ENCODE peak calls at places on chromosomes 7 and 10, in seven cellular contexts. D, M, Y, I, E, J and S are unnamed samples. For H3K4me1, the result is how much of the 10 kb centered on the place peaks cover.

GRCh38 chr10:8431511-8431910 is 377.0 kb downstream of the GATA3 start:
- DNase-seq in D (no peak), M (no peak), Y (no peak), I (no peak), E (peak), J (no peak), S (no peak)

GRCh38 chr7:133957860-133958259 is 169.3 kb upstream of the LRGUK start:
- DNase-seq in D (no peak), M (no peak), Y (no peak), I (no peak), E (no peak), J (no peak), S (no peak)

GRCh38 chr7:37694208-37695080 is 10.9 kb downstream of the GPR141 start:
- DNase-seq in D (peak), M (peak), Y (no peak), I (no peak), E (no peak), J (no peak), S (no peak)

GRCh38 chr7:92425311-92425947 is 21.9 kb upstream of the GATAD1 start:
- DNase-seq in D (no peak), M (peak), Y (peak), I (no peak), E (no peak), J (no peak), S (peak)

GRCh38 chr7:12418452-12418851 is 14.8 kb upstream of the VWDE start:
- DNase-seq in D (no peak), M (no peak), Y (no peak), I (no peak), E (no peak), J (no peak), S (no peak)

GRCh38 chr10:124332426-124332825 is 86.3 kb downstream of the OAT start:
- DNase-seq in D (no peak), M (no peak), Y (no peak), I (no peak), E (peak), J (no peak), S (no peak)

GRCh38 chr10:125153693-125154490 is 6.5 kb downstream of the CTBP2 start:
- DNase-seq in D (no peak), M (no peak), Y (no peak), I (no peak), E (peak), J (no peak), S (no peak)

GRCh38 chr7:132430863-132431822 is 145.1 kb downstream of the PLXNA4 start:
- DNase-seq in D (no peak), M (no peak), Y (peak), I (no peak), E (peak), J (no peak), S (peak)

GRCh38 chr10:131829156-131829930 is 71.5 kb upstream of the PPP2R2D start:
- DNase-seq in D (no peak), M (no peak), Y (no peak), I (peak), E (no peak), J (no peak), S (peak)

GRCh38 chr7:44634187-44634838 is 27.9 kb downstream of the OGDH start:
- DNase-seq in D (no peak), M (no peak), Y (peak), I (no peak), E (peak), J (no peak), S (peak)

GRCh38 chr10:43225787-43226153 is 41.1 kb downstream of the RASGEF1A start:
- DNase-seq in D (peak), M (no peak), Y (peak), I (peak), E (no peak), J (no peak), S (peak)

GRCh38 chr7:28812641-28813040 is 145.5 kb downstream of the TRIL start:
- DNase-seq in D (no peak), M (no peak), Y (no peak), I (no peak), E (no peak), J (no peak), S (no peak)

GRCh38 chr7:143514995-143515735 is 37.5 kb downstream of the TAS2R41 start:
- DNase-seq in D (no peak), M (no peak), Y (no peak), I (no peak), E (no peak), J (no peak), S (no peak)

GRCh38 chr7:21580073-21580521 is 37.3 kb downstream of the DNAH11 start:
- DNase-seq in D (no peak), M (no peak), Y (no peak), I (no peak), E (peak), J (no peak), S (no peak)

GRCh38 chr10:103685880-103686669 is 169.3 kb downstream of the SH3PXD2A start:
- DNase-seq in D (peak), M (peak), Y (peak), I (peak), E (peak), J (no peak), S (peak)

GRCh38 chr7:73831656-73832579 is 1.1 kb downstream of the CLDN4 start:
- DNase-seq in D (no peak), M (peak), Y (peak), I (no peak), E (no peak), J (no peak), S (peak)

GRCh38 chr10:13270877-13271551 is 28.9 kb downstream of the PHYH start:
- DNase-seq in D (no peak), M (no peak), Y (peak), I (no peak), E (peak), J (no peak), S (peak)

GRCh38 chr10:12705943-12706342 is 295.6 kb downstream of the CCDC3 start:
- DNase-seq in D (no peak), M (no peak), Y (no peak), I (no peak), E (peak), J (no peak), S (no peak)

GRCh38 chr10:91536101-91536500 is 96.8 kb downstream of the PPP1R3C start:
- DNase-seq in D (peak), M (no peak), Y (no peak), I (no peak), E (peak), J (no peak), S (no peak)

GRCh38 chr10:60649485-60650271 is 128.6 kb upstream of the CDK1 start:
- DNase-seq in D (no peak), M (no peak), Y (no peak), I (no peak), E (no peak), J (no peak), S (no peak)

GRCh38 chr10:49275896-49276295 is 23.1 kb upstream of the C10orf71 start:
- DNase-seq in D (no peak), M (no peak), Y (no peak), I (no peak), E (no peak), J (peak), S (no peak)

GRCh38 chr7:154857728-154858681 is 144.9 kb downstream of the PAXIP1 start:
- DNase-seq in D (no peak), M (no peak), Y (no peak), I (no peak), E (no peak), J (no peak), S (no peak)

GRCh38 chr7:29289156-29290021 is 94.8 kb downstream of the CHN2 start:
- DNase-seq in D (peak), M (no peak), Y (peak), I (no peak), E (peak), J (no peak), S (peak)

GRCh38 chr7:116356333-116356965 is 143.1 kb upstream of the CAV2 start:
- DNase-seq in D (no peak), M (no peak), Y (no peak), I (peak), E (no peak), J (no peak), S (no peak)

GRCh38 chr7:36266683-36267082 is 113.6 kb downstream of the EEPD1 start:
- DNase-seq in D (no peak), M (no peak), Y (no peak), I (no peak), E (no peak), J (no peak), S (no peak)

GRCh38 chr10:69372126-69372980 is 44.4 kb downstream of the TACR2 start:
- DNase-seq in D (no peak), M (no peak), Y (no peak), I (no peak), E (peak), J (no peak), S (no peak)

GRCh38 chr10:124052561-124052960 is 40.8 kb downstream of the CHST15 start:
- DNase-seq in D (no peak), M (no peak), Y (no peak), I (no peak), E (no peak), J (no peak), S (no peak)

GRCh38 chr10:126014309-126014708 is 117.9 kb downstream of the FANK1 start:
- DNase-seq in D (no peak), M (no peak), Y (no peak), I (no peak), E (peak), J (no peak), S (no peak)

GRCh38 chr10:43407148-43407575 is 1.8 kb downstream of the HNRNPF start:
- DNase-seq in D (peak), M (peak), Y (peak), I (peak), E (peak), J (no peak), S (peak)

GRCh38 chr7:92464515-92464914 is 13.2 kb downstream of the ERVW-1 start:
- DNase-seq in D (no peak), M (no peak), Y (no peak), I (no peak), E (no peak), J (no peak), S (no peak)

GRCh38 chr7:93442478-93443224 is 131.9 kb downstream of the CALCR start:
- DNase-seq in D (no peak), M (peak), Y (peak), I (peak), E (peak), J (no peak), S (peak)

GRCh38 chr10:6052247-6053221 is 9.6 kb downstream of the IL2RA start:
- DNase-seq in D (no peak), M (no peak), Y (peak), I (no peak), E (no peak), J (peak), S (peak)

GRCh38 chr7:2796358-2797352 is 47.5 kb downstream of the GNA12 start:
- DNase-seq in D (peak), M (no peak), Y (peak), I (peak), E (peak), J (peak), S (no peak)

GRCh38 chr7:111672901-111673300 is 110.6 kb upstream of the IMMP2L start:
- DNase-seq in D (no peak), M (no peak), Y (no peak), I (no peak), E (no peak), J (no peak), S (no peak)

GRCh38 chr7:55104707-55105433 is 86.1 kb downstream of the EGFR start:
- DNase-seq in D (no peak), M (no peak), Y (no peak), I (no peak), E (peak), J (no peak), S (no peak)

GRCh38 chr10:112904000-112904399 is 46.0 kb upstream of the TCF7L2 start:
- DNase-seq in D (no peak), M (no peak), Y (no peak), I (no peak), E (peak), J (no peak), S (no peak)

GRCh38 chr10:103042129-103042528 is 124.0 kb downstream of the CNNM2 start:
- DNase-seq in D (no peak), M (peak), Y (no peak), I (no peak), E (no peak), J (no peak), S (no peak)

GRCh38 chr7:84647797-84648762 is 453.5 kb upstream of the SEMA3A start:
- DNase-seq in D (no peak), M (no peak), Y (no peak), I (no peak), E (peak), J (no peak), S (no peak)

GRCh38 chr7:7996568-7996967 is 28.0 kb downstream of the GLCCI1 start:
- DNase-seq in D (no peak), M (peak), Y (no peak), I (no peak), E (peak), J (no peak), S (no peak)

GRCh38 chr7:128352636-128353035 is 8.9 kb downstream of the PRRT4 start:
- DNase-seq in D (no peak), M (peak), Y (no peak), I (no peak), E (no peak), J (peak), S (no peak)

GRCh38 chr7:128353189-128353588 is 8.3 kb downstream of the PRRT4 start:
- DNase-seq in D (no peak), M (no peak), Y (no peak), I (no peak), E (no peak), J (peak), S (no peak)

GRCh38 chr7:128352138-128352537 is 8.4 kb upstream of the RBM28 start:
- DNase-seq in D (peak), M (peak), Y (peak), I (peak), E (peak), J (no peak), S (peak)

GRCh38 chr7:128350708-128351295 is 7.1 kb upstream of the RBM28 start:
- DNase-seq in D (peak), M (no peak), Y (no peak), I (no peak), E (no peak), J (no peak), S (no peak)

DNA sequence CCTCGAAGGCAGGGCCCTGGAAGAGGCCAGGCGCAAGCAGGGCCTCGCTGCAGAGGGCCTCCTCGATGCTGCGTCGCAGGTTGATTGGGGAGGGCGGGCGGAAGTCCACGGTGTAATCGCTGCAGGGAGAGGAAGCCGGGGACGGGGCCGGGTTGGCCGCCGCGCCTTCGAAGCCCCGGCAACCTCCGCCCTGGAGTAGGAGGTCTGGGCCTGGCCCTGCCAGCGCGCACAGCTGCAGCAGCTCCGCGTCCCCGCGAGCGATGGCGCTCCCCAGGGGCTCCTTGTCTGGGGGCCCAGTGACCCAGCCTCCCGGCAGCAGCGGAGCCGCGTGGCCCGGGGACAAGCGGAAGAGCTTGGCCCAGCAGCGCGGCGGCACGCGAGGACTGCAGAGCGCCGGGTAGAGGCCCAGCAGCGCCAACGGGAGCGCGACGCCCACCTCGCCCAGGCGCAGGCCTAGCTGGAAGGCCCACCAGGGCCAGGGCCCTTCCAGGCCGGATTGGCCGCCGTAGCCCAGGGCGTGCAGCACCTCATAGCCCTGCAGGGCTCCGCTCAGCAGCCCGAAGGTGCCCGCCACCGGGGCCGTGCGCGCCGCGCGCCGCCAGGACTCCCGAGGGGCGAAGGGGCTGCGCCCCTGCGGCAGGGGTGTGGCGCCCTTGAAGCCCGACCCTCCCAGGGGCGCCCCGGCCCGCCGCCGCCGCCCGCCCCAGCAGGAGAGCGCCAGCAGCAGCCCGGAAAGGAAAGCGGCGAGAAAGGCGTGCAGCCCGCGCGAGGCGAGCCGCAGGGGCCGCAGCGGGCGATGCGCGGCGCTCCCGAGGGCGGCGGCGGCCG is 7.8 kb upstream of the RBM28 start:
- DNase-seq in D (peak), M (peak), Y (no peak), I (no peak), E (no peak), J (no peak), S (no peak)
- H3K4me3 ChIP-seq in D (peak), M (peak), Y (peak), I (no peak), E (no peak), J (peak), S (no peak)

DNA sequence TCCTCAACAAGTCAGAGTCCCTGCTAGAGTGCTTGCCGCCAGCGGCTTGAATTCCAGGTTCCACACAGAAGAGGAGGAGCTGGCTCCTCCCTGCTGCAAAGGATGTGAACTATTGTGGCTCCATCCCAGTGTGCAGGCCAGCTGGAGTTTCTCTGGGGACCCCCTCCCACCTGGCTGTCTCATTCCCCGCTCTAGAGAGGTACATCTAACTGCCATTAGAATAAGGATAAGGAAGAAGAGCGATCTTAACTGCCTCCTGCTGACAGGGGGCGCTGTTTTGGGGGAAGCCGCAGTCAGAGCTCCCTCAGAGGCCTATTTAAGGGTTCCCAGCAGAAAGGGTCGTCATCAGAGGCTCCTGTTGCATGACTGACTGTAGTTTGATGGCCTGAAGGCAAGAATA is 40.8 kb upstream of the HECW1 start:
- DNase-seq in D (no peak), M (peak), Y (no peak), I (no peak), E (no peak), J (no peak), S (no peak)
- TF ChIP-seq CTCF in D (no peak), M (peak), Y (no peak), I (peak), E (peak), J (no peak), S (no peak)

GRCh38 chr10:71739368-71739900 is 19.9 kb upstream of the C10orf105 start:
- DNase-seq in D (no peak), M (no peak), Y (no peak), I (no peak), E (no peak), J (no peak), S (no peak)

GRCh38 chr10:71741671-71742070 is 22.1 kb upstream of the C10orf105 start:
- DNase-seq in D (no peak), M (no peak), Y (no peak), I (no peak), E (no peak), J (no peak), S (no peak)

GRCh38 chr10:71742301-71743098 is 22.9 kb upstream of the C10orf105 start:
- DNase-seq in D (no peak), M (no peak), Y (no peak), I (no peak), E (no peak), J (no peak), S (no peak)

GRCh38 chr10:71741029-71741428 is 21.5 kb upstream of the C10orf105 start:
- DNase-seq in D (no peak), M (no peak), Y (no peak), I (no peak), E (no peak), J (no peak), S (no peak)

GRCh38 chr10:71740069-71740468 is 20.5 kb upstream of the C10orf105 start:
- DNase-seq in D (no peak), M (no peak), Y (peak), I (no peak), E (peak), J (no peak), S (peak)
- H3K4me1 ChIP-seq in D (under half), M (under half), Y (under half), I (under half), E (under half), J (half or more), S (under half)

GRCh38 chr10:58515296-58515956 is 2.8 kb downstream of the BICC1 start:
- DNase-seq in D (no peak), M (no peak), Y (no peak), I (no peak), E (peak), J (no peak), S (no peak)

GRCh38 chr10:58518775-58519174 is 6.1 kb downstream of the BICC1 start:
- DNase-seq in D (no peak), M (no peak), Y (no peak), I (no peak), E (peak), J (no peak), S (no peak)

GRCh38 chr10:58516118-58516517 is 3.4 kb downstream of the BICC1 start:
- DNase-seq in D (no peak), M (no peak), Y (no peak), I (no peak), E (peak), J (no peak), S (no peak)

GRCh38 chr10:58517071-58517470 is 4.4 kb downstream of the BICC1 start:
- DNase-seq in D (no peak), M (no peak), Y (no peak), I (no peak), E (peak), J (no peak), S (no peak)

GRCh38 chr10:58517481-58518355 is 5.0 kb downstream of the BICC1 start:
- DNase-seq in D (no peak), M (no peak), Y (no peak), I (no peak), E (no peak), J (no peak), S (no peak)
- H3K4me3 ChIP-seq in D (peak), M (no peak), Y (no peak), I (no peak), E (peak), J (no peak), S (no peak)

GRCh38 chr7:24587853-24588252 is 14.6 kb downstream of the PALS2 start:
- DNase-seq in D (no peak), M (peak), Y (no peak), I (no peak), E (no peak), J (no peak), S (peak)
- TF ChIP-seq CTCF in D (peak), M (peak), Y (no peak), I (peak), E (peak), J (no peak), S (no peak)

GRCh38 chr10:29618341-29619171 is 16.2 kb downstream of the SVIL start:
- DNase-seq in D (peak), M (peak), Y (peak), I (peak), E (peak), J (peak), S (peak)
- H3K4me1 ChIP-seq in D (half or more), M (under half), Y (under half), I (under half), E (under half), J (half or more), S (under half)

DNA sequence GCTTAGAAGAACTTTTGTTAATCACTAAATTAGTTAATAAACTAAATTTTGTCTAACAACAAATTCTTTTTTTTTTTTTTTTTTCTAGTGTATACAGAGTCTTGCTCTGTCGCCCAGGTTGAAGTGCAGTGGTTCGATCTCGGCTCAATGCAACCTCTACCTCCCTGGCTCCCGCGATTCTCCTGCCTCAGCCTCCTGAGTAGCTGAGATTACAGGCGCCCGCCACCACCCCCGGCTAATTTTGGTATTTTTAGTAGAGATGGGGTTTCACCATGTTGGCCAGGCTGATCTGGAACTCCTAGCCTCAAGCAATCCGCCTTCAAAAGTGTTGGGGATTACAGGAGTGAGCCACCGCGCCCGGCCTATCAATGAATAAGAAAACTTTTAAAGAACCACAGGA is 1.1 kb upstream of the IQUB start:
- DNase-seq in D (no peak), M (no peak), Y (no peak), I (no peak), E (no peak), J (no peak), S (peak)
- H3K4me3 ChIP-seq in D (peak), M (peak), Y (peak), I (no peak), E (peak), J (peak), S (no peak)

GRCh38 chr10:111037868-111038267 is 39.0 kb upstream of the ADRA2A start:
- DNase-seq in D (no peak), M (peak), Y (no peak), I (no peak), E (no peak), J (no peak), S (no peak)
- TF ChIP-seq CTCF in D (no peak), M (peak), Y (no peak), I (peak), E (peak), J (no peak), S (no peak)